ENCODE peak calls at places on chromosomes 11 and 22, in seven cellular contexts. Z, O, E, P, N, C and X are unnamed samples.

GRCh38 chr11:90241414-90241813 is 18.6 kb upstream of the CHORDC1 start:
- DNase-seq in E (no peak), Z (no peak), C (no peak), P (no peak), N (no peak), O (no peak), X (no peak)

GRCh38 chr11:125638315-125638714 is 13.4 kb downstream of the CHEK1 start:
- DNase-seq in O (no peak), P (no peak), N (no peak), E (no peak), Z (no peak), C (no peak), X (no peak)

GRCh38 chr22:20238567-20239062 is 29.5 kb downstream of the RTN4R start:
- DNase-seq in C (peak), N (no peak), O (peak), E (peak), Z (peak), P (peak), X (peak)

GRCh38 chr11:31246451-31247165 is 122.9 kb downstream of the DCDC1 start:
- DNase-seq in C (no peak), E (no peak), Z (no peak), O (no peak), N (no peak), P (peak), X (no peak)

GRCh38 chr11:93474122-93474521 is 69.1 kb downstream of the SMCO4 start:
- DNase-seq in O (no peak), P (no peak), Z (no peak), E (no peak), N (no peak), C (no peak), X (no peak)

GRCh38 chr11:118917488-118918127 is 8.1 kb downstream of the BCL9L start:
- DNase-seq in E (peak), O (peak), Z (no peak), C (peak), N (no peak), P (no peak), X (no peak)

GRCh38 chr11:65873280-65874156 is 918 bp upstream of the EFEMP2 start:
- DNase-seq in O (peak), E (peak), Z (peak), P (peak), C (peak), N (no peak), X (peak)

GRCh38 chr11:32829157-32829679 is 509 bp upstream of the PRRG4 start:
- DNase-seq in C (no peak), E (no peak), P (no peak), N (no peak), Z (no peak), O (no peak), X (no peak)

GRCh38 chr11:19577849-19578619 is 134.6 kb upstream of the NAV2 start:
- DNase-seq in O (no peak), N (no peak), P (peak), C (peak), E (no peak), Z (no peak), X (no peak)

GRCh38 chr11:3735827-3736226 is 61.5 kb downstream of the NUP98 start:
- DNase-seq in E (no peak), C (no peak), Z (no peak), P (no peak), N (no peak), O (no peak), X (no peak)

GRCh38 chr11:45859661-45860140 is 12.4 kb downstream of the CRY2 start:
- DNase-seq in P (peak), E (peak), O (peak), C (peak), N (no peak), Z (no peak), X (no peak)

GRCh38 chr11:131999084-131999483 is 628.7 kb downstream of the NTM start:
- DNase-seq in O (no peak), E (no peak), P (no peak), C (no peak), N (no peak), Z (no peak), X (peak)

GRCh38 chr11:112634551-112634950 is 326.7 kb upstream of the NCAM1 start:
- DNase-seq in C (no peak), O (no peak), Z (no peak), E (no peak), P (no peak), N (no peak), X (no peak)
- TF ChIP-seq CTCF in C (no peak), O (no peak), Z (no peak), E (no peak), P (no peak), N (no peak), X (no peak)

GRCh38 chr11:120170741-120171261 is 32.9 kb upstream of the TRIM29 start:
- DNase-seq in P (no peak), C (no peak), N (no peak), O (no peak), E (no peak), Z (no peak), X (no peak)

GRCh38 chr11:120167659-120168058 is 29.7 kb upstream of the TRIM29 start:
- DNase-seq in C (no peak), N (no peak), O (no peak), E (no peak), P (no peak), Z (no peak), X (no peak)

GRCh38 chr11:120169981-120170698 is 32.2 kb upstream of the TRIM29 start:
- DNase-seq in Z (no peak), O (no peak), N (no peak), E (no peak), P (no peak), C (no peak), X (no peak)

GRCh38 chr11:120168108-120168959 is 30.4 kb upstream of the TRIM29 start:
- DNase-seq in C (no peak), N (no peak), Z (no peak), O (no peak), P (no peak), E (no peak), X (no peak)

GRCh38 chr11:120168960-120169681 is 31.2 kb upstream of the TRIM29 start:
- DNase-seq in N (no peak), P (peak), Z (peak), C (peak), E (peak), O (peak), X (no peak)
- TF ChIP-seq CTCF in N (no peak), P (peak), Z (peak), C (peak), E (peak), O (peak), X (peak)

GRCh38 chr11:396511-396947 is 2.5 kb downstream of the PKP3 start:
- DNase-seq in N (no peak), C (no peak), E (no peak), Z (no peak), P (no peak), O (peak), X (no peak)
- TF ChIP-seq CTCF in N (peak), C (peak), E (peak), Z (no peak), P (no peak), O (peak), X (peak)

GRCh38 chr22:28951530-28951929 is 68.2 kb downstream of the ZNRF3 start:
- DNase-seq in Z (no peak), N (no peak), O (no peak), P (no peak), E (no peak), C (no peak), X (no peak)

GRCh38 chr22:28952857-28953256 is 69.5 kb downstream of the ZNRF3 start:
- DNase-seq in P (peak), Z (no peak), E (no peak), N (no peak), C (no peak), O (no peak), X (no peak)

GRCh38 chr22:28953399-28953798 is 70.0 kb downstream of the ZNRF3 start:
- DNase-seq in O (no peak), P (no peak), Z (no peak), E (no peak), N (no peak), C (no peak), X (no peak)

GRCh38 chr22:28950567-28951411 is 67.4 kb downstream of the ZNRF3 start:
- DNase-seq in C (no peak), P (no peak), E (no peak), O (no peak), Z (no peak), N (no peak), X (peak)

GRCh38 chr22:28951969-28952521 is 68.7 kb downstream of the ZNRF3 start:
- DNase-seq in Z (no peak), N (no peak), P (peak), C (no peak), O (no peak), E (no peak), X (no peak)
- TF ChIP-seq CTCF in Z (no peak), N (peak), P (peak), C (peak), O (no peak), E (no peak), X (peak)

GRCh38 chr22:24772493-24773220 is 1.9 kb downstream of the PIWIL3 start:
- DNase-seq in N (no peak), P (no peak), Z (peak), C (no peak), O (peak), E (no peak), X (no peak)
- TF ChIP-seq CTCF in N (peak), P (peak), Z (peak), C (peak), O (peak), E (peak), X (peak)

GRCh38 chr22:35311551-35311999 is 11.9 kb downstream of the TOM1 start:
- DNase-seq in Z (no peak), C (no peak), E (no peak), P (no peak), O (no peak), N (no peak), X (no peak)
- TF ChIP-seq CTCF in Z (no peak), C (no peak), E (no peak), P (no peak), O (no peak), N (no peak), X (no peak)

DNA sequence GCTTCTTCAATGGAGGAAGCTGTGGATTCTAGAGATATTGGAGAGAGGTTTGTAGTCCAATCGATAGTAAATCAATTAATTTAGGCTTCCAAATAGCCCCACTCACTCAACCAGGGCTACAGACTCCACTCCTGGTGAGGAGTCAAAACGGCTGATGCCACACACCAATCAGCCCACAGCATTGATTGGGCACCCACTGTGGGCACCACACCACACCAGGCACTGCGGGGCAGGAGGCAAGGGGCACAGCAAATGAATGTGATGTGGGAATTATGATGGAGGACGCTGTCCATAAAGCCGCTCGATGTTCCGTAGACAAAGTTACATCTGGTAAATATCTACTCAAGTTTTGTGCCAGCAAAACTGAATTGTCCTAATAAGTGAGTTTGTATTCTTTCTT is 547.3 kb upstream of the CADM1 start:
- DNase-seq in E (no peak), C (no peak), O (no peak), N (no peak), Z (no peak), P (no peak), X (no peak)
- TF ChIP-seq CTCF in E (no peak), C (no peak), O (no peak), N (no peak), Z (no peak), P (no peak), X (no peak)